ENCODE peak calls at places on chromosomes 13 and 19, in eight cellular contexts. B is EL, M is prostate gland, X is NCI-H748 treated with DMSO at 0.1 percent for 48 hours, I is hypothalamus, Y is cardiac fibroblast, W is RWPE2, E is iPS DF 6.9. C is an unnamed sample.

GRCh38 chr13:41960195-41960699 is 662 bp downstream of the VWA8 start:
- DNase-seq in Y (peak), X (no peak), I (no peak), W (no peak), E (no peak), M (no peak), B (peak), C (peak)

GRCh38 chr13:58926858-58927257 is 1236.9 kb downstream of the DIAPH3 start:
- DNase-seq in I (no peak), E (no peak), M (no peak), Y (no peak), X (no peak), W (no peak), B (no peak), C (no peak)

GRCh38 chr13:43061496-43062280 is 38.3 kb downstream of the DNAJC15 start:
- DNase-seq in W (no peak), E (no peak), I (no peak), X (no peak), B (no peak), M (no peak), Y (no peak), C (no peak)

GRCh38 chr19:11092181-11092538 is 2.9 kb downstream of the LDLR start:
- DNase-seq in I (no peak), Y (peak), B (peak), W (no peak), E (no peak), X (no peak), M (no peak), C (no peak)

GRCh38 chr19:5225486-5226345 is 114.9 kb downstream of the PTPRS start:
- DNase-seq in I (peak), X (no peak), Y (no peak), E (peak), M (no peak), W (no peak), B (no peak), C (no peak)

GRCh38 chr13:65725001-65725400 is 1505.1 kb downstream of the PCDH9 start:
- DNase-seq in X (no peak), E (no peak), Y (peak), B (peak), I (no peak), W (no peak), M (no peak), C (no peak)

GRCh38 chr19:28500982-28501633 is 711.8 kb downstream of the UQCRFS1 start:
- DNase-seq in Y (no peak), W (no peak), I (no peak), M (no peak), X (no peak), B (no peak), E (no peak), C (no peak)

GRCh38 chr13:75365724-75366173 is 116.2 kb downstream of the TBC1D4 start:
- DNase-seq in M (no peak), W (no peak), X (no peak), Y (peak), I (no peak), B (peak), E (no peak), C (no peak)

GRCh38 chr19:5293607-5294089 is 47.0 kb downstream of the PTPRS start:
- DNase-seq in M (peak), B (peak), W (no peak), E (no peak), X (no peak), I (peak), Y (peak), C (no peak)

GRCh38 chr13:48730971-48731658 is 77.4 kb downstream of the CYSLTR2 start:
- DNase-seq in W (no peak), M (no peak), X (no peak), B (peak), I (no peak), Y (peak), E (no peak), C (no peak)

GRCh38 chr19:18741566-18742121 is 49.5 kb downstream of the COMP start:
- DNase-seq in M (peak), Y (peak), W (no peak), E (no peak), I (no peak), X (peak), B (no peak), C (no peak)

GRCh38 chr19:10344780-10345179 is 5.4 kb upstream of the ICAM3 start:
- DNase-seq in W (no peak), B (peak), X (no peak), M (no peak), I (no peak), E (no peak), Y (no peak), C (no peak)

GRCh38 chr13:66887088-66887487 is 343.0 kb downstream of the PCDH9 start:
- DNase-seq in Y (peak), I (no peak), E (no peak), X (no peak), M (no peak), W (no peak), B (no peak), C (no peak)

GRCh38 chr13:30388401-30389283 is 33.7 kb upstream of the UBE2L5 start:
- DNase-seq in X (no peak), I (no peak), Y (peak), W (no peak), B (peak), M (peak), E (no peak), C (no peak)

GRCh38 chr13:28568286-28568685 is 73.4 kb upstream of the FLT1 start:
- DNase-seq in X (no peak), Y (peak), I (peak), M (no peak), E (no peak), B (peak), W (no peak), C (no peak)

GRCh38 chr19:57664269-57665127 is 4.2 kb upstream of the ZSCAN4 start:
- DNase-seq in B (peak), I (peak), M (peak), Y (peak), W (no peak), E (no peak), X (peak), C (no peak)

GRCh38 chr19:36041831-36042230 is 9.2 kb upstream of the CLIP3 start:
- DNase-seq in X (no peak), I (no peak), W (no peak), B (peak), M (no peak), E (no peak), Y (peak), C (no peak)

C was measured in GM12892.